ENCODE peak calls at places on chromosomes 3 and 15, in four cellular contexts. One of them, this sample, is unnamed.

GRCh38 chr15:38796589-38796988 is 232.0 kb upstream of the RASGRP1 start:
- DNase-seq in HepG2: no peak
- DNase-seq in K562: no peak
- DNase-seq in WTC11: no peak
- DNase-seq in this sample: no peak

GRCh38 chr15:88021601-88022000 is 234.9 kb downstream of the NTRK3 start:
- DNase-seq in WTC11: no peak
- DNase-seq in K562: no peak
- DNase-seq in HepG2: no peak
- DNase-seq in this sample: no peak

GRCh38 chr3:130759692-130760338 is 13.2 kb upstream of the PIK3R4 start:
- DNase-seq in HepG2: peak; percentile 41
- DNase-seq in WTC11: peak; percentile 39
- DNase-seq in K562: no peak
- DNase-seq in this sample: peak; percentile 56

GRCh38 chr3:44184319-44184953 is 57.2 kb upstream of the TOPAZ1 start:
- DNase-seq in HepG2: no peak
- DNase-seq in WTC11: peak; percentile 13
- DNase-seq in K562: no peak
- DNase-seq in this sample: no peak

GRCh38 chr3:10697918-10698317 is 118.1 kb upstream of the SLC6A11 start:
- DNase-seq in K562: peak; percentile 78
- DNase-seq in HepG2: no peak
- DNase-seq in WTC11: peak; percentile 19
- DNase-seq in this sample: peak; percentile 34

GRCh38 chr3:88149146-88149515 is 628 bp upstream of the C3orf38 start:
- DNase-seq in K562: peak; percentile 9
- DNase-seq in WTC11: peak; percentile 20
- DNase-seq in HepG2: no peak
- DNase-seq in this sample: peak; percentile 36

GRCh38 chr3:146160964-146161724 is at the start of gene PLOD2:
- DNase-seq in K562: peak; percentile 8
- DNase-seq in WTC11: peak; percentile 74
- DNase-seq in HepG2: peak; percentile 92
- DNase-seq in this sample: peak; percentile 74

GRCh38 chr15:35674873-35675781 is 129.2 kb upstream of the DPH6 start:
- DNase-seq in K562: no peak
- DNase-seq in HepG2: no peak
- DNase-seq in WTC11: no peak
- DNase-seq in this sample: no peak

GRCh38 chr15:85473455-85473854 is 93.1 kb downstream of the AKAP13 start:
- DNase-seq in K562: no peak
- DNase-seq in WTC11: no peak
- DNase-seq in HepG2: no peak
- DNase-seq in this sample: no peak

GRCh38 chr15:59524331-59524731 is 86.3 kb downstream of the FAM81A start:
- DNase-seq in K562: no peak
- DNase-seq in WTC11: no peak
- DNase-seq in HepG2: no peak
- DNase-seq in this sample: no peak

GRCh38 chr3:154220462-154220861 is 99.3 kb downstream of the ARHGEF26 start:
- DNase-seq in WTC11: no peak
- DNase-seq in HepG2: peak; percentile 79
- DNase-seq in K562: no peak
- DNase-seq in this sample: no peak

GRCh38 chr3:190424478-190425439 is 24.9 kb downstream of the TMEM207 start:
- DNase-seq in K562: peak; percentile 16
- DNase-seq in HepG2: peak; percentile 77
- DNase-seq in WTC11: peak; percentile 78
- DNase-seq in this sample: peak; percentile 35

GRCh38 chr3:161607056-161607455 is 110.4 kb downstream of the OTOL1 start:
- DNase-seq in WTC11: no peak
- DNase-seq in K562: no peak
- DNase-seq in HepG2: no peak
- DNase-seq in this sample: no peak

GRCh38 chr3:153429821-153430220 is 267.8 kb downstream of the RAP2B start:
- DNase-seq in K562: no peak
- DNase-seq in WTC11: no peak
- DNase-seq in HepG2: no peak
- DNase-seq in this sample: no peak

GRCh38 chr3:71064976-71065763 is 518.4 kb downstream of the FOXP1 start:
- DNase-seq in WTC11: peak; percentile 73
- DNase-seq in K562: peak; percentile 81
- DNase-seq in HepG2: peak; percentile 45
- DNase-seq in this sample: peak; percentile 36

GRCh38 chr3:189289251-189289650 is 117.5 kb downstream of the TPRG1 start:
- DNase-seq in WTC11: no peak
- DNase-seq in K562: no peak
- DNase-seq in HepG2: no peak
- DNase-seq in this sample: no peak

GRCh38 chr3:126493731-126494130 is 18.0 kb upstream of the ZXDC start:
- DNase-seq in HepG2: no peak
- DNase-seq in K562: no peak
- DNase-seq in WTC11: no peak
- DNase-seq in this sample: no peak

GRCh38 chr3:122795674-122795969 is 753 bp downstream of the SLC49A4 start:
- DNase-seq in K562: no peak
- DNase-seq in HepG2: peak; percentile 29
- DNase-seq in WTC11: no peak
- DNase-seq in this sample: no peak

GRCh38 chr3:60708191-60708975 is 542.9 kb downstream of the FHIT start:
- DNase-seq in K562: no peak
- DNase-seq in HepG2: no peak
- DNase-seq in WTC11: no peak
- DNase-seq in this sample: peak; percentile 27

GRCh38 chr15:62880278-62880677 is 162.3 kb upstream of the TPM1 start:
- DNase-seq in HepG2: no peak
- DNase-seq in K562: no peak
- DNase-seq in WTC11: no peak
- DNase-seq in this sample: no peak

GRCh38 chr3:94069242-94069813 is 6.5 kb downstream of the NSUN3 start:
- DNase-seq in WTC11: no peak
- DNase-seq in HepG2: peak; percentile 3
- DNase-seq in K562: no peak
- DNase-seq in this sample: no peak

GRCh38 chr3:107796786-107797185 is 274.0 kb downstream of the BBX start:
- DNase-seq in WTC11: no peak
- DNase-seq in K562: no peak
- DNase-seq in HepG2: peak; percentile 74
- DNase-seq in this sample: no peak

GRCh38 chr3:115385935-115386334 is 237.4 kb upstream of the GAP43 start:
- DNase-seq in WTC11: no peak
- DNase-seq in HepG2: no peak
- DNase-seq in K562: no peak
- DNase-seq in this sample: no peak

GRCh38 chr3:79019924-79020173 is 747.9 kb downstream of the ROBO1 start:
- DNase-seq in K562: no peak
- DNase-seq in WTC11: no peak
- DNase-seq in HepG2: no peak
- DNase-seq in this sample: no peak

GRCh38 chr3:79015854-79016253 is 751.9 kb downstream of the ROBO1 start:
- DNase-seq in WTC11: no peak
- DNase-seq in HepG2: no peak
- DNase-seq in K562: no peak
- DNase-seq in this sample: no peak

GRCh38 chr3:79016587-79017380 is 751.0 kb downstream of the ROBO1 start:
- DNase-seq in K562: no peak
- DNase-seq in WTC11: no peak
- DNase-seq in HepG2: no peak
- DNase-seq in this sample: no peak

GRCh38 chr3:79019137-79019923 is 748.5 kb downstream of the ROBO1 start:
- DNase-seq in WTC11: peak; percentile 77
- DNase-seq in HepG2: peak; percentile 84
- DNase-seq in K562: no peak
- DNase-seq in this sample: peak; percentile 76

DNA sequence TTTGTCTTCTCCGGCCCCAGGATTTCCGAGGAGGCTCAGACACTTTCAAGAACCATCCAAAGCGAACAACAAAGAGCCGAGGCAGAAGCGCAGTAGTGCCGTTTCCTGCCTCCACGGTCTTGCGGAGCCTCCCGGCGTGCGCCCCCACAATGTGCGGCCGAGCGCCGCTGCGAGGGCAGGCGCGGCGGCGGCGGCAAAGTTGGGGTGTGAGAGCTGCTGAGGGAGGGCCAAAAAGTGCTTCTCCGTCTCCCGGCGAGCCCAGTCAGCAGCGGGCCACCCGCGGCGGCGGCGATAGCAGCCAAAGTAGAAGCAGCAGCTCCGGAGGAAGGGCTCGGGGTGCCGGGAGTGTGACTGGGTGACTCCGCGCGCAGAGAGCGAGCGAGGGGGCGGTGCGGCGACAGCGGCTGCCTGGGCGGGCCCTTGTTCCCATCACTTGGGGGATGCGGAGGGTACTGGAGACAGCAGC is 749.1 kb downstream of the ROBO1 start:
- DNase-seq in WTC11: peak; percentile 65
- DNase-seq in HepG2: peak; percentile 16
- DNase-seq in K562: no peak
- DNase-seq in this sample: no peak
- TF ChIP-seq ELF4 in WTC11: no peak
- TF ChIP-seq ELF4 in HepG2: no peak
- TF ChIP-seq ELF4 in K562: no peak
- TF ChIP-seq ELF4 in this sample: no peak

GRCh38 chr3:64595253-64595694 is 92.5 kb downstream of the ADAMTS9 start:
- DNase-seq in HepG2: no peak
- DNase-seq in K562: no peak
- DNase-seq in WTC11: no peak
- DNase-seq in this sample: no peak

GRCh38 chr3:64593350-64593749 is 94.5 kb downstream of the ADAMTS9 start:
- DNase-seq in WTC11: no peak
- DNase-seq in HepG2: no peak
- DNase-seq in K562: no peak
- DNase-seq in this sample: no peak

GRCh38 chr3:64594129-64594528 is 93.7 kb downstream of the ADAMTS9 start:
- DNase-seq in WTC11: no peak
- DNase-seq in K562: no peak
- DNase-seq in HepG2: no peak
- DNase-seq in this sample: no peak

GRCh38 chr3:64588381-64588780 is 99.4 kb downstream of the ADAMTS9 start:
- DNase-seq in HepG2: no peak
- DNase-seq in WTC11: no peak
- DNase-seq in K562: no peak
- DNase-seq in this sample: no peak

DNA sequence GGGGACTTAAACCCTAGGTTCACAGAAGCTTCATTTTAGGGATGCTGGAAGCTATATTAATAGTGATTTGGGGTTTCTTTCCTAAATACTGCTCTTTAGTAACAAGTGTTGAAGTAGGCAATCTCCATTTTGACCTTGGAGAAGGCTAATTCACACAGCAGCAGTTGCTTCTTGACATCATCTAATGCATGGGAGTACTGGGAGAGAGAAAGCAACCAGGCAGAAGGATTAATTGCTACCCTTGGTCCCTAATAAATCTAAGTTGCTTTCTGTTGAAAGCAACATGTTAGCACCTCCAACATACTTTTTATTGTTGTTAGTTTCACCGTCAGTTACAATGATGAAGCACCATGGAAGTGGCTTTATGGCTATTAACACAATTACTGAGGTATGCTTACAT is 96.2 kb downstream of the ADAMTS9 start:
- DNase-seq in WTC11: no peak
- DNase-seq in HepG2: no peak
- DNase-seq in K562: no peak
- DNase-seq in this sample: no peak
- TF ChIP-seq ELF4 in WTC11: no peak
- TF ChIP-seq ELF4 in HepG2: no peak
- TF ChIP-seq ELF4 in K562: no peak
- TF ChIP-seq ELF4 in this sample: no peak

DNA sequence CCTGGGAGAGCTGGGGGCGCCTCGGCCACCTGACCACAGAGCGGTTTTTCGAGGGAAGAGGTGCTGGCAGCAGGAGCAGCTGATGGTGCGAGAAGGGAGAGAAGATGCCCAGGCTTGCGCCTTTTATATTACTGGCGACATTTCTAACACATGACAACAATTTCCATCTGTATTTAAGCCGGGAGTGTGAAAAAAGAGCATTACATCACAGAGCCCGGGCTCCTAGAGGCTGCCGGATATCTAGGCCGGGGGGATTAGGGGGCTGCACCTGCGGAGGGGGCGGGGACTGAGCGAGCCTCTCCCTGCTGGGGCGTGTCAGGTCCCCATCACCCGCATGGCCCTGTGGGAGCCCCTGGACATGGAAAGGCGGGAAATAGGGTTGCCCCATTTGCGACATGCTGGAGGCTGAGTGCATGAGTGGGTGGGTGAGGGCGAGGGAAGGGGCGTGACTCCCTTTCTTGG is 440.7 kb downstream of the MAGI1 start:
- DNase-seq in HepG2: no peak
- DNase-seq in WTC11: peak; percentile 85
- DNase-seq in K562: peak; percentile 29
- DNase-seq in this sample: no peak
- TF ChIP-seq ELF4 in HepG2: no peak
- TF ChIP-seq ELF4 in WTC11: no peak
- TF ChIP-seq ELF4 in K562: no peak
- TF ChIP-seq ELF4 in this sample: no peak

GRCh38 chr15:67506775-67507747 is 13.9 kb upstream of the C15orf61 start:
- DNase-seq in HepG2: no peak
- DNase-seq in K562: no peak
- DNase-seq in WTC11: no peak
- DNase-seq in this sample: no peak
- TF ChIP-seq ELF4 in HepG2: no peak
- TF ChIP-seq ELF4 in K562: no peak
- TF ChIP-seq ELF4 in WTC11: no peak
- TF ChIP-seq ELF4 in this sample: no peak

GRCh38 chr3:4738737-4739274 is 240.4 kb upstream of the BHLHE40 start:
- DNase-seq in WTC11: no peak
- DNase-seq in K562: peak; percentile 35
- DNase-seq in HepG2: no peak
- DNase-seq in this sample: no peak

GRCh38 chr3:4735243-4735642 is 242.1 kb downstream of the ITPR1 start:
- DNase-seq in K562: no peak
- DNase-seq in WTC11: no peak
- DNase-seq in HepG2: no peak
- DNase-seq in this sample: no peak

GRCh38 chr3:4739289-4740236 is 239.7 kb upstream of the BHLHE40 start:
- DNase-seq in WTC11: no peak
- DNase-seq in K562: peak; percentile 35
- DNase-seq in HepG2: no peak
- DNase-seq in this sample: no peak

GRCh38 chr3:4734454-4734853 is 241.3 kb downstream of the ITPR1 start:
- DNase-seq in HepG2: no peak
- DNase-seq in K562: no peak
- DNase-seq in WTC11: no peak
- DNase-seq in this sample: no peak

DNA sequence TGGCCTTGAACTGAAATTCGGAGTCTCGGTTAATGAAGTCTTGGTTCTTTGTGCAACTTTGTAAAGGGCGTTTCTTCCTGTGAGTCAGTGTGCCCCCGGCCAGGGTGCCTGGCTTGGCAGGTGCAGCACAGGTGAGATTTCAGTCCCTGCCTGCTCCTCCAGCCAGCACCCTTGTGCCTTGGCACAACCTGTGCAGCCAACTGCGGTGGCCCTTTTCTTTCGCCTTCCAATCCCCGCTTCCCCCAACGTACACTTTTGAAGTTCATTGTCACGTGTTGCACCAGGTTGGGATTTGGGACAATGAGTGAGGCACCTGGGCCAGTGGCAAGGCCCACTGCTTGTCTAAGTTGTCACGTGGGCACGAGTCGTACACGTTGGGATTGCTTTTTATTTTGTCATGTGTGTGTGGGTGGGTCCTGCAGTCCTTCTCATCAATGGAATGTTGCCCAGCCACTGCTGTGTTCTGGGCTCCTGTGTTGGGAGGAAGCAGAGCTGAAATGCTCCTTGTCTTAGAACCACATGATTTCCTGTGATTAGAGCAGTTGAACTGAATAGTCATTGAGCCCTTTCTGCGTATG is 242.9 kb upstream of the BHLHE40 start:
- DNase-seq in HepG2: no peak
- DNase-seq in WTC11: no peak
- DNase-seq in K562: no peak
- DNase-seq in this sample: no peak
- TF ChIP-seq ELF4 in HepG2: no peak
- TF ChIP-seq ELF4 in WTC11: no peak
- TF ChIP-seq ELF4 in K562: no peak
- TF ChIP-seq ELF4 in this sample: no peak